ENCODE peak calls at places on chromosomes 2 and 18, in seven cellular contexts. Z is CD4-positive, CD25-positive, alpha-beta regulatory T cell; K is caudate nucleus; J is A549; R is endothelial cell of umbilical vein; A is uterus; O is H9. I is an unnamed sample.

GRCh38 chr18:36095936-36096519 is 28.7 kb upstream of the RPRD1A start:
- DNase-seq in A (no peak), K (no peak), J (peak), Z (no peak), O (no peak), R (peak), I (peak)

GRCh38 chr2:190415794-190416729 is 7.9 kb downstream of the MFSD6 start:
- DNase-seq in Z (no peak), A (no peak), R (no peak), K (no peak), O (no peak), J (no peak), I (no peak)

GRCh38 chr18:61637319-61637718 is 255.5 kb downstream of the RNF152 start:
- DNase-seq in R (no peak), K (no peak), A (no peak), O (peak), J (no peak), Z (no peak), I (no peak)

GRCh38 chr2:106012591-106013347 is 181.3 kb downstream of the UXS1 start:
- DNase-seq in K (no peak), O (no peak), J (no peak), A (no peak), R (no peak), Z (no peak), I (no peak)

GRCh38 chr18:32346667-32347066 is 124.0 kb downstream of the GAREM1 start:
- DNase-seq in J (no peak), R (no peak), Z (no peak), A (no peak), O (no peak), K (no peak), I (peak)

GRCh38 chr2:190805126-190805525 is 75.5 kb upstream of the GLS start:
- DNase-seq in R (no peak), J (no peak), A (no peak), O (no peak), Z (no peak), K (no peak), I (no peak)

GRCh38 chr2:3669656-3670055 is 11.7 kb downstream of the ALLC start:
- DNase-seq in O (peak), Z (no peak), R (no peak), K (no peak), A (no peak), J (no peak), I (no peak)

GRCh38 chr2:85387754-85388153 is 22.4 kb downstream of the CAPG start:
- DNase-seq in Z (no peak), A (no peak), R (no peak), J (no peak), O (no peak), K (no peak), I (no peak)

GRCh38 chr2:232058063-232058877 is 96.8 kb downstream of the DIS3L2 start:
- DNase-seq in J (no peak), Z (no peak), O (no peak), A (no peak), R (no peak), K (no peak), I (no peak)

GRCh38 chr2:239225921-239226561 is 174.8 kb downstream of the HDAC4 start:
- DNase-seq in A (no peak), R (no peak), O (no peak), Z (no peak), J (no peak), K (no peak), I (peak)

GRCh38 chr18:9008203-9008708 is 94.2 kb upstream of the NDUFV2 start:
- DNase-seq in K (no peak), J (no peak), R (peak), Z (no peak), A (no peak), O (no peak), I (no peak)

GRCh38 chr18:54215069-54215468 is 9.4 kb downstream of the MBD2 start:
- DNase-seq in O (no peak), A (no peak), K (no peak), Z (no peak), J (no peak), R (no peak), I (peak)

GRCh38 chr2:203886579-203887230 is 19.1 kb downstream of the CTLA4 start:
- DNase-seq in A (no peak), Z (no peak), R (no peak), O (no peak), J (no peak), K (no peak), I (no peak)

GRCh38 chr2:97728091-97728596 is 14.8 kb downstream of the ZAP70 start:
- DNase-seq in Z (no peak), K (no peak), J (no peak), A (no peak), O (no peak), R (no peak), I (no peak)

GRCh38 chr2:21258082-21258481 is 134.3 kb downstream of the TDRD15 start:
- DNase-seq in Z (no peak), K (no peak), J (no peak), A (no peak), R (no peak), O (peak), I (no peak)

GRCh38 chr2:44936715-44937687 is 4.5 kb upstream of the SIX3 start:
- DNase-seq in R (no peak), K (no peak), J (no peak), Z (no peak), O (peak), A (no peak), I (no peak)

GRCh38 chr2:207640661-207641060 is 15.5 kb upstream of the METTL21A start:
- DNase-seq in O (no peak), K (no peak), R (no peak), J (no peak), Z (no peak), A (no peak), I (no peak)

GRCh38 chr2:84888401-84889276 is 7.8 kb upstream of the TRABD2A start:
- DNase-seq in O (no peak), Z (peak), A (no peak), J (no peak), K (no peak), R (no peak), I (peak)

GRCh38 chr2:127945281-127945680 is 59.5 kb upstream of the AMMECR1L start:
- DNase-seq in R (peak), O (no peak), J (no peak), K (no peak), A (no peak), Z (no peak), I (no peak)

GRCh38 chr2:237298323-237299118 is 115.4 kb downstream of the COL6A3 start:
- DNase-seq in A (peak), O (no peak), Z (no peak), J (peak), K (no peak), R (no peak), I (no peak)

GRCh38 chr18:47709556-47709955 is 220.9 kb downstream of the SMAD2 start:
- DNase-seq in R (no peak), J (no peak), Z (no peak), O (no peak), K (no peak), A (no peak), I (no peak)

GRCh38 chr18:64659186-64659585 is 510.3 kb upstream of the LINC00305 start:
- DNase-seq in K (no peak), R (no peak), Z (no peak), J (no peak), A (no peak), O (no peak), I (no peak)

GRCh38 chr2:177272765-177273164 is 8.2 kb upstream of the NFE2L2 start:
- DNase-seq in O (no peak), R (no peak), K (no peak), J (no peak), Z (no peak), A (no peak), I (no peak)

GRCh38 chr2:113685471-113685870 is 58.4 kb downstream of the RABL2A start:
- DNase-seq in J (no peak), R (no peak), O (no peak), A (no peak), K (no peak), Z (no peak), I (no peak)

GRCh38 chr18:59140287-59140885 is 702 bp downstream of the SEC11C start:
- DNase-seq in R (peak), A (no peak), O (peak), Z (no peak), J (peak), K (no peak), I (peak)

GRCh38 chr2:74181739-74182138 is 3.1 kb upstream of the MOB1A start:
- DNase-seq in J (no peak), A (no peak), K (no peak), Z (no peak), O (no peak), R (no peak), I (no peak)

GRCh38 chr2:235002198-235003095 is 50.6 kb downstream of the SH3BP4 start:
- DNase-seq in Z (no peak), R (no peak), O (no peak), K (no peak), J (no peak), A (no peak), I (no peak)
- H3K27ac ChIP-seq in Z (no peak), R (no peak), O (no peak), K (no peak), J (peak), A (peak), I (no peak)

GRCh38 chr2:46780801-46781445 is 134.7 kb downstream of the MCFD2 start:
- DNase-seq in O (peak), R (no peak), Z (no peak), J (no peak), A (peak), K (no peak), I (no peak)
- H3K27ac ChIP-seq in O (no peak), R (no peak), Z (no peak), J (no peak), A (peak), K (no peak), I (no peak)

GRCh38 chr2:111519074-111519473 is 364.9 kb downstream of the ANAPC1 start:
- DNase-seq in A (no peak), K (no peak), R (no peak), Z (no peak), J (no peak), O (no peak), I (no peak)

GRCh38 chr2:111523009-111523408 is 361.0 kb downstream of the ANAPC1 start:
- DNase-seq in R (no peak), K (no peak), A (no peak), O (no peak), J (no peak), Z (no peak), I (no peak)

DNA sequence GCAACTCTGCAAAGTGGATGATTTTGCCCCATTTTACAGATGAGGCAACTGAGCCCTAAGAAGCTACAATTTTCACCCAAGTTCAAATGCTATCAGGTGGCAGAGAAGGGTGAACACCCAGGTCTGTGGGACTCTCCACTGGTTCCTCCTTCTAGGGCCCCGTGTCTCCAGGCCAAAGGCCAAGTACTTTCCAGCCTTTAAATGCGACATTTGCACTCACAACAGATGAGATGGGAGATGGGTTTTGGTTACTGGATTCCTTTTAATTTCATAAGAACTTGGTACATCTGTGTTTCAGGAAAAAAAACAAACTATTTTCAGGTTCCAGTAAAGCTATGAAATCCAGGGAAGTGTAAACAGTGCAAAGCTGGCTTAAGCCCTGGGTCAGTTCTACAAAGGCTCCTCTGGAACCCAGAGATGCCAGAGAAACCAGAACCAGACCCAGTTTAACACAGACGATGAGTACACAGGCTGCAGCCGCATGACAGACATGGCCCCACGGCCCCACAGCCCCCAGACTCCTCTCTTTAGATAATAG is 361.7 kb downstream of the ANAPC1 start:
- DNase-seq in Z (no peak), A (no peak), J (no peak), O (no peak), R (no peak), K (no peak), I (no peak)
- H3K27ac ChIP-seq in Z (no peak), A (no peak), J (no peak), O (no peak), R (no peak), K (no peak), I (no peak)

GRCh38 chr18:35041752-35042379 is 653 bp downstream of the MAPRE2 start:
- DNase-seq in A (no peak), O (no peak), R (no peak), K (no peak), Z (no peak), J (no peak), I (no peak)
- H3K27ac ChIP-seq in A (peak), O (no peak), R (peak), K (peak), Z (peak), J (peak), I (peak)

GRCh38 chr2:195660265-195660890 is 3.4 kb downstream of the SLC39A10 start:
- DNase-seq in K (peak), J (peak), Z (peak), A (peak), R (peak), O (peak), I (peak)
- H3K27ac ChIP-seq in K (no peak), J (peak), Z (peak), A (no peak), R (no peak), O (no peak), I (no peak)

GRCh38 chr2:160836755-160837154 is 323.5 kb upstream of the TANK start:
- DNase-seq in R (no peak), J (peak), A (no peak), Z (no peak), O (no peak), K (no peak), I (peak)
- H3K27ac ChIP-seq in R (no peak), J (no peak), A (no peak), Z (no peak), O (no peak), K (no peak), I (peak)

GRCh38 chr2:66438498-66439290 is 3.8 kb downstream of the MEIS1 start:
- DNase-seq in K (no peak), R (peak), J (no peak), A (no peak), Z (no peak), O (no peak), I (no peak)
- H3K27ac ChIP-seq in K (peak), R (peak), J (no peak), A (peak), Z (no peak), O (no peak), I (no peak)

GRCh38 chr2:131058214-131058613 is 35.0 kb downstream of the FAM168B start:
- DNase-seq in J (no peak), K (no peak), Z (no peak), R (no peak), O (no peak), A (no peak), I (no peak)

GRCh38 chr2:131063501-131064283 is 29.6 kb downstream of the FAM168B start:
- DNase-seq in J (no peak), K (no peak), A (no peak), O (no peak), Z (no peak), R (no peak), I (no peak)

GRCh38 chr2:131058905-131059304 is 34.4 kb downstream of the FAM168B start:
- DNase-seq in K (peak), O (no peak), A (no peak), Z (no peak), R (no peak), J (no peak), I (no peak)

GRCh38 chr2:131064589-131065232 is 28.5 kb downstream of the FAM168B start:
- DNase-seq in J (no peak), A (no peak), O (no peak), Z (no peak), R (no peak), K (no peak), I (no peak)

GRCh38 chr2:131062066-131062465 is 31.2 kb downstream of the FAM168B start:
- DNase-seq in J (no peak), A (no peak), Z (no peak), K (no peak), O (no peak), R (peak), I (no peak)
- H3K27ac ChIP-seq in J (no peak), A (no peak), Z (no peak), K (no peak), O (no peak), R (no peak), I (no peak)

GRCh38 chr2:176137249-176137573 is 7.7 kb downstream of the HOXD8 start:
- DNase-seq in K (no peak), Z (no peak), O (no peak), J (no peak), R (no peak), A (no peak), I (no peak)
- H3K27ac ChIP-seq in K (no peak), Z (no peak), O (no peak), J (peak), R (peak), A (peak), I (no peak)

DNA sequence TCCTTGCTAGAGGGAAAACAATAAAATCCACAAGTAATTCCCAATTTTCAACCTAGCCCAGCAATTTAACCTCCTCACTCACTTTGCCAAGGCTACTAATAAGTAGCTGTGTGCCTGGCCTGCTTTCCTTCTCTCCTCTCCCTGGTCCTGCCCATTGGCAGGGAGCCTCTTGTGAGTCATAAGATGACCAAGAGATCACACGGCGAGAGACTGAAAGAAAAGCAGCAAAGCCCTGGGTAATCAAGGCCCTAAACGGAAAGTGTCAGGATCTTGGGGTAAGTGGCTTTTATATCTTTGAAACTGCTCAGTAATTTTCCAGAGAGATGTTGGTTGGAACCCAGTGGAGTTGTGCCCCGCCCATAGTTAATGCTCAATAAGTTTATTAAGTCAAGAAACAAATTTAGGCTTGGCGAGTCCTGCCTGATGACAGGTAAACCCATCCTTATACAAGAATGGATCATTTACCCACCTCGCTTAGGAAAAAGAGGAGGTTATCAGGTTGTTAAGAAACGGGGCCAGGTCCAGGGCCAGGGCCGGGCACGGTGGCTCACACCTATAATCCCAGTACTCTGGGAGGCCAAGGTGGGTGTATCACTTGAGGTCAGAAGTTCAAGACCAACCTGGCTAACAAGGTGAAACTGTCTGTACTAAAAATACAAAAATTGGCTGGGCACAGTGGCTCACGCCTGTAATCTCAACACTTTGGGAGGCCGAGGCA is 10.0 kb upstream of the ADAM17 start:
- DNase-seq in R (peak), Z (no peak), K (no peak), O (no peak), A (peak), J (peak), I (peak)
- H3K27ac ChIP-seq in R (peak), Z (no peak), K (no peak), O (no peak), A (peak), J (peak), I (peak)